ENCODE peak calls at places on chromosomes 7 and 10, in four cellular contexts. C, P, V and E are unnamed samples.

GRCh38 chr10:101495324-101495925 is 92.6 kb downstream of the POLL start:
- DNase-seq in C (no peak), P (peak), V (peak), E (peak)

GRCh38 chr7:140005754-140006503 is 56.8 kb downstream of the PARP12 start:
- DNase-seq in P (peak), C (no peak), V (peak), E (peak)

GRCh38 chr10:92849234-92849525 is 860 bp downstream of the EXOC6 start:
- DNase-seq in V (no peak), P (no peak), C (no peak), E (peak)

GRCh38 chr7:28754027-28754426 is 204.1 kb downstream of the TRIL start:
- DNase-seq in C (no peak), P (no peak), V (no peak), E (no peak)

GRCh38 chr10:62637249-62638061 is 167.1 kb upstream of the ADO start:
- DNase-seq in C (peak), V (no peak), P (no peak), E (no peak)

GRCh38 chr7:149496642-149497391 is 792 bp downstream of the ZNF746 start:
- DNase-seq in V (peak), C (peak), P (peak), E (peak)

GRCh38 chr10:48455055-48455391 is 148.5 kb downstream of the MAPK8 start:
- DNase-seq in C (no peak), P (no peak), V (peak), E (no peak)

GRCh38 chr10:89115876-89116627 is 91.1 kb downstream of the CH25H start:
- DNase-seq in V (no peak), C (no peak), P (no peak), E (no peak)

GRCh38 chr7:1500064-1500807 is 4.0 kb downstream of the INTS1 start:
- DNase-seq in P (no peak), V (no peak), C (no peak), E (no peak)

GRCh38 chr7:137885623-137886022 is 38.8 kb upstream of the DGKI start:
- DNase-seq in P (no peak), C (no peak), V (no peak), E (no peak)

GRCh38 chr10:314871-315270 is 179.6 kb downstream of the ZMYND11 start:
- DNase-seq in P (no peak), V (no peak), C (no peak), E (no peak)

GRCh38 chr7:101094791-101095375 is 9.6 kb downstream of the TRIM56 start:
- DNase-seq in V (peak), C (no peak), P (peak), E (peak)

GRCh38 chr7:14751461-14751860 is 151.1 kb downstream of the DGKB start:
- DNase-seq in P (no peak), V (no peak), C (no peak), E (no peak)

GRCh38 chr10:11403116-11403515 is 208.3 kb downstream of the USP6NL start:
- DNase-seq in V (no peak), P (no peak), C (peak), E (no peak)

GRCh38 chr10:91162495-91163268 is 57.8 kb upstream of the PCGF5 start:
- DNase-seq in P (peak), C (peak), V (peak), E (peak)

GRCh38 chr10:84237199-84238051 is 3.9 kb downstream of the LRIT1 start:
- DNase-seq in V (no peak), C (no peak), P (no peak), E (no peak)

GRCh38 chr7:78395298-78396120 is 596.9 kb downstream of the PHTF2 start:
- DNase-seq in P (no peak), V (no peak), C (no peak), E (no peak)

GRCh38 chr10:116674901-116675423 is 54.2 kb downstream of the PNLIPRP2 start:
- DNase-seq in C (no peak), V (no peak), P (no peak), E (no peak)

GRCh38 chr7:5557920-5558401 is 134.3 kb upstream of the TNRC18 start:
- DNase-seq in C (peak), V (peak), P (no peak), E (no peak)

GRCh38 chr10:103457176-103457712 is 1.5 kb downstream of the CALHM1 start:
- DNase-seq in V (no peak), P (no peak), C (no peak), E (no peak)

GRCh38 chr10:76117949-76118348 is 686.5 kb downstream of the LRMDA start:
- DNase-seq in V (no peak), C (no peak), P (no peak), E (peak)

GRCh38 chr7:49643321-49643720 is 130.1 kb upstream of the VWC2 start:
- DNase-seq in V (no peak), P (no peak), C (no peak), E (peak)

GRCh38 chr7:5532520-5533335 is 109.1 kb upstream of the TNRC18 start:
- DNase-seq in V (peak), C (peak), P (no peak), E (no peak)

GRCh38 chr7:135704074-135704473 is 23.9 kb downstream of the SLC13A4 start:
- DNase-seq in P (peak), C (no peak), V (no peak), E (peak)

GRCh38 chr10:93481931-93482834 is at the start of gene MYOF:
- DNase-seq in P (peak), C (peak), V (peak), E (peak)

GRCh38 chr10:118592675-118593330 is 2.6 kb downstream of the PRLHR start:
- DNase-seq in C (no peak), V (no peak), P (no peak), E (peak)

GRCh38 chr10:71697938-71698709 is 21.5 kb downstream of the C10orf105 start:
- DNase-seq in V (no peak), C (no peak), P (no peak), E (no peak)

GRCh38 chr10:132096223-132096622 is 30.5 kb downstream of the JAKMIP3 start:
- DNase-seq in V (no peak), C (no peak), P (no peak), E (no peak)

GRCh38 chr7:126803060-126803665 is 449.6 kb downstream of the GRM8 start:
- DNase-seq in C (peak), P (peak), V (peak), E (peak)

GRCh38 chr10:101222247-101222531 is 7.1 kb downstream of the LBX1 start:
- DNase-seq in C (no peak), V (no peak), P (no peak), E (no peak)

GRCh38 chr10:100746413-100746931 is 1.1 kb downstream of the PAX2 start:
- DNase-seq in P (no peak), C (no peak), V (no peak), E (no peak)

GRCh38 chr10:86099542-86100334 is 266.9 kb downstream of the GRID1 start:
- DNase-seq in P (no peak), C (no peak), V (no peak), E (peak)

GRCh38 chr7:18573410-18574234 is 78.1 kb downstream of the HDAC9 start:
- DNase-seq in P (no peak), V (no peak), C (peak), E (no peak)

GRCh38 chr7:67371429-67372305 is 375.0 kb downstream of the TYW1 start:
- DNase-seq in V (peak), P (peak), C (peak), E (peak)

GRCh38 chr7:70307544-70308106 is 709.4 kb downstream of the AUTS2 start:
- DNase-seq in P (no peak), C (no peak), V (no peak), E (no peak)

GRCh38 chr7:10122573-10123100 is 851.0 kb upstream of the PHF14 start:
- DNase-seq in C (no peak), V (peak), P (no peak), E (peak)

GRCh38 chr7:151459726-151460473 is 20.0 kb upstream of the CRYGN start:
- DNase-seq in P (peak), V (peak), C (no peak), E (peak)

GRCh38 chr10:113003032-113003431 is 53.0 kb downstream of the TCF7L2 start:
- DNase-seq in P (no peak), V (no peak), C (no peak), E (no peak)

GRCh38 chr7:146768941-146769340 is 652.3 kb downstream of the CNTNAP2 start:
- DNase-seq in P (no peak), V (no peak), C (no peak), E (no peak)